ENCODE peak calls at places on chromosomes 16 and 17, in six cellular contexts. B is iPS DF 6.9; P is GM23248; N is CD8-positive, alpha-beta T cell; M is upper lobe of left lung; X is uterus. Q is an unnamed sample. For H3K4me1, the result is how much of the 10 kb centered on the place peaks cover.

GRCh38 chr17:3964203-3965122 is at the start of gene ATP2A3:
- DNase-seq in B (no peak), P (peak), N (peak), M (peak), X (no peak), Q (no peak)

GRCh38 chr17:63537001-63537400 is 13.3 kb upstream of the DCAF7 start:
- DNase-seq in B (no peak), P (no peak), N (no peak), M (no peak), X (no peak), Q (no peak)

GRCh38 chr17:13367154-13367553 is 234.6 kb downstream of the HS3ST3A1 start:
- DNase-seq in B (no peak), P (no peak), N (no peak), M (no peak), X (no peak), Q (no peak)

GRCh38 chr17:32342603-32343325 is 791 bp upstream of the C17orf75 start:
- DNase-seq in B (no peak), P (no peak), N (no peak), M (no peak), X (no peak), Q (no peak)

GRCh38 chr17:6641374-6641818 is 536 bp downstream of the TXNDC17 start:
- DNase-seq in B (no peak), P (peak), N (no peak), M (no peak), X (no peak), Q (no peak)

GRCh38 chr17:75492555-75493168 is 22.7 kb downstream of the CASKIN2 start:
- DNase-seq in B (no peak), P (no peak), N (no peak), M (no peak), X (no peak), Q (no peak)

GRCh38 chr16:81035398-81035974 is at the start of gene ATMIN:
- DNase-seq in B (peak), P (peak), N (peak), M (peak), X (peak), Q (no peak)

GRCh38 chr16:64184156-64184555 is 937.7 kb downstream of the CDH11 start:
- DNase-seq in B (no peak), P (peak), N (no peak), M (no peak), X (no peak), Q (no peak)

GRCh38 chr17:68785565-68786486 is 169.4 kb downstream of the ABCA8 start:
- DNase-seq in B (no peak), P (no peak), N (no peak), M (no peak), X (no peak), Q (no peak)

GRCh38 chr16:75267631-75268264 is 16.3 kb upstream of the BCAR1 start:
- DNase-seq in B (no peak), P (peak), N (no peak), M (peak), X (no peak), Q (no peak)

GRCh38 chr16:15518412-15519351 is 84.3 kb downstream of the BMERB1 start:
- DNase-seq in B (no peak), P (peak), N (no peak), M (peak), X (peak), Q (no peak)

GRCh38 chr16:16021988-16022682 is 72.7 kb downstream of the ABCC1 start:
- DNase-seq in B (no peak), P (peak), N (no peak), M (peak), X (peak), Q (no peak)

GRCh38 chr16:24984101-24984500 is 31.1 kb downstream of the ARHGAP17 start:
- DNase-seq in B (no peak), P (no peak), N (no peak), M (no peak), X (no peak), Q (no peak)
- H3K4me1 ChIP-seq in B (under half), P (half or more), N (under half), M (half or more), X (under half), Q (half or more)

DNA sequence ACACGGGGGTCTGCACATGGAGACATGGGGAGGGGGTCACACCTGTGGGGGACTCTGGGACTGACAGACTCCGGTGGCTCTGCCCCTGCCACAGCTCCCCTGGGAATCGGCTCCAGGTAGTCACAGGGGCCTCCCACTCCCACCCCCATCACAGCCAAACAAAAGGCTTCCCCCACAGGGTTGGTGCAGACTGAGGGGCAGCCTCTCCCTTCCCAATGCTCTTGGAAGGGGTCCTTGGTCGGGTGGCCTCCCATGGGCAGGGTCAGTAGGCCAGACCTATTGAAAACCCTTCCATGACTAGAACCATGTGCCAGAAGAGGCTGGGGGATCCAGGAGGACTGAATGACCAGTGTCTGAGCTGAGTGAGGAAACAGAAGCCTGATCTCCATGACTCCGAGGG is 28.7 kb downstream of the TK2 start:
- DNase-seq in B (no peak), P (no peak), N (no peak), M (no peak), X (no peak), Q (no peak)
- H3K4me1 ChIP-seq in B (under half), P (under half), N (half or more), M (half or more), X (under half), Q (under half)

DNA sequence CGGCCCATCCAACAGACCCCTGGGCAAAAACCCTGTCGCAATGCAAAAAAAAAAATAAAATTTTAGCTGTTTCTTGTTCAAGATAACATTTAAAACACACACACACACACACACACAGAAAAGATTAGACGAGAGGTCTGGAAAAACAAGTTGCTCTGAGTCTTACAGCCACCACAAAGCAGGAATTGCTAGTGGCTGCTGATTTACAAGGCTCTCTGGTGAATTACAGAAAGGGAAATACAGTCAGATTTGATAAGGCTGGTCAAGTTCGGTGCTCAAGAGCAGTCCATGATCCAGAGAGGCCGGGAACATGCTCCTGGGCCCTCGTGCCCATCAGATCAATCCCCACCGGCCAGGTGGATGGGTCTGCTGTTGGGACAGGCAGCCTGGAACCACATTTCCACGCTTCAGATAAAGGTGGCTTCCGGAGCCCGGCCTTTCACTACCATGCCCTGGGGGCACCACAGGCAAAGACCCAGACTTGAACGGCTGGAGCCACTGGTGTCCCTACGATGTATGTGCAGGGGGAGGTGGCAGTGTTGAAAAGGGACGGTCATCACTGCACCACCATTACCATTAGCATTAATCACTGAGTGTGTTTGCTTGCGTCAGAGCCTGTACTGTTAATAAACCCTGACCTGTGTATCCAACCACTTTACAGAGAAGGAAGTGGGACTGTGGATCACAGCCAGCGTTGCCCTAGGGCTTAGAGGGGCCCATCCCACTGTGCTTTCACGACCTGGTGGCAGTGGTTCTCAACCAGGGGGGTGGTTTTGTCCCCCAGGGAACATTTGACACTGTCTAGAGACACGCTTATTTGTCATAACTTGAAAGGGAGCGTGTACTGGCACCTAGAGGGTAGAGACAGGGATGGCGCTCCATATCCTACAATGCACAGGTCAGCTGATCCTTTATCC is 95.1 kb downstream of the XYLT1 start:
- DNase-seq in B (no peak), P (no peak), N (no peak), M (peak), X (no peak), Q (no peak)
- H3K4me1 ChIP-seq in B (under half), P (under half), N (under half), M (under half), X (under half), Q (half or more)

DNA sequence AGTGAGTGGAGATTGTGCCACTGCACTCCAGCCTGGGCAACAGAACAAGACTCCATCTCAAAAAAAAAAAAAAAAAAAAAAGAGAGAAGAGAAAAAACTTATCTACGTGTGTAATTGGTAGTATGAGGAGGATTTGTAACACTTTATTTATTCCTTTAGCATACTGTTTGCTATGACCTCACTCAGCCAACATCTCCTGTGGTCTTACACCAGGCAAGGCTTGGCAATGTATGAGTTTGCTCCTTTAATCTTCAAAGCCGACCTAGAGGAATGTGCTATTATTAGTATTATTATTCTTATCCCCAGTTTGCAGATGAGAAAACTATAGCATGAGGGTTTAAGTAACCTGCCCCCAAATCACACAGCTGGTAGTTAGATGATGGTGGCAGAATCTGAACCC is 35.8 kb upstream of the HAPSTR1 start:
- DNase-seq in B (no peak), P (peak), N (no peak), M (no peak), X (no peak), Q (no peak)
- H3K4me1 ChIP-seq in B (under half), P (under half), N (under half), M (under half), X (under half), Q (under half)

GRCh38 chr17:49993423-49994037 is 1.5 kb downstream of the DLX3 start:
- DNase-seq in B (no peak), P (peak), N (no peak), M (peak), X (no peak), Q (no peak)

GRCh38 chr17:49992933-49993422 is 2.0 kb downstream of the DLX3 start:
- DNase-seq in B (no peak), P (no peak), N (no peak), M (no peak), X (no peak), Q (no peak)

GRCh38 chr17:49996121-49996494 is 1.1 kb upstream of the DLX3 start:
- DNase-seq in B (no peak), P (no peak), N (no peak), M (no peak), X (no peak), Q (no peak)

GRCh38 chr17:49995055-49995738 is at the start of gene DLX3:
- DNase-seq in B (no peak), P (peak), N (no peak), M (peak), X (peak), Q (no peak)

DNA sequence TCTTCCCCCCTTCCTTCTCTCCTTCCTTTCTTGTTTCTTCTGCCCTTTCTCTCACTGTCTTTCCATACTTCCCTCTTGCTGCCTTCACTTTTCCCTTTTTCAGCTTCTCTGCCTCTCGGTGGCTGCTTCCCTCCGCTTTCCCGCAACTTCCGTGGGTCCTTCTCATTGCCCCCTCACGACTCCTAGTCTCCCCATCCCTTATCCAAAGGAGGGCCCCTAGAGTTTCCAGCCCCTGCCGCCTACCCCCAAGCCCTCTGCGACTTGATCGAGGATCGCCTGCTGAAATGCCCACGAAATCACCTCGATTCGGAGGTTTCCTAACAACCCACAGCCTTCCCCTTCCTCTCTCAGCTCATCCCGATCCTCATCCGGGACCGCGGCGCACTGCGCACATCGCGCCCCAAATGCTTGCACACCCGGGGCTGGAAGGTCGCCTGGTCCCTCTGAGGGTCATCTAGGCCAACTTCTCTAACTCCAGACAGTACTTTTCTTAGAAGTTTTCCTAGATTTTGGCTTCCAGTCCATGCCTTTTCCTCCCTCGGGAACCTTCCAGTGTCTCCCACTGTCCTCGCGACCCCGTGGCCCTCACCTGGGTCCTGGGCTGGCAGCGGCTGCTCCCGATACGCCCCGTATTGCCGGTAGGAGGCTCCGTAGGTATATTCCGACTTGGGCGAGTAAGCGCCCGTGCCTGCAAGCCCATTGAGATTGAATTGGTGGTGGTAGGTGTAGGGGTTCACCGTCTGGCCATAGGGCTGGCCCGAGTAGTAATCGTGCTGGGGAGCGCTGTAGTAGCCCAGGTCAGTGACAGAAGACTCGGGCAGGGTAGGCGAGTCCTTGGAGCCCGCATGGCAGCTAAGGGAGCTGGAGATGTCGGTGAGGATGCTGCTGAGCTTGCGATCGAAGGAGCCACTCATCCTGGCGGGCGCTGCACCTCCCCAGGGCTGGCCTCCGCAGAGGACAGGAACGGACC is 654 bp downstream of the DLX3 start:
- DNase-seq in B (no peak), P (peak), N (no peak), M (no peak), X (no peak), Q (no peak)
- H3K4me1 ChIP-seq in B (under half), P (under half), N (under half), M (under half), X (under half), Q (under half)

Q was measured in vagina.